ENCODE peak calls at places on chromosome 20, in five cellular contexts. R, P, S, K and Q are unnamed samples.
A peak's percentile ranks its signal among the peaks of the same experiment; 100 is the strongest.

GRCh38 chr20:43846516-43846905 is 68.1 kb upstream of the TOX2 start:
- DNase-seq in R (no peak), P (no peak), S (no peak), K (no peak), Q (no peak)

GRCh38 chr20:16415079-16415478 is 158.2 kb downstream of the KIF16B start:
- DNase-seq in R (no peak), P (no peak), S (no peak), K (peak; percentile 11), Q (no peak)

GRCh38 chr20:46883847-46884246 is 10.8 kb upstream of the EYA2 start:
- DNase-seq in R (no peak), P (no peak), S (no peak), K (no peak), Q (no peak)

GRCh38 chr20:4544765-4545164 is 176.9 kb upstream of the PRND start:
- DNase-seq in R (peak; percentile 65), P (no peak), S (no peak), K (peak; percentile 63), Q (no peak)

GRCh38 chr20:7272512-7272911 is 505.0 kb downstream of the BMP2 start:
- DNase-seq in R (no peak), P (no peak), S (no peak), K (no peak), Q (no peak)

GRCh38 chr20:24694727-24695528 is 225.5 kb downstream of the SYNDIG1 start:
- DNase-seq in R (no peak), P (no peak), S (no peak), K (no peak), Q (no peak)

GRCh38 chr20:62387219-62387913 is 463 bp downstream of the RPS21 start:
- DNase-seq in R (no peak), P (no peak), S (peak; percentile 36), K (no peak), Q (no peak)

GRCh38 chr20:4902788-4903187 is 98.5 kb downstream of the SLC23A2 start:
- DNase-seq in R (no peak), P (no peak), S (no peak), K (no peak), Q (no peak)

GRCh38 chr20:47370850-47371782 is 14.6 kb upstream of the ZMYND8 start:
- DNase-seq in R (no peak), P (no peak), S (no peak), K (no peak), Q (no peak)